ENCODE peak calls at places on chromosomes 7 and 10, in six cellular contexts. N is K562, D is H1, G is HCT116, F is NT2/D1, T is HepG2. Q is an unnamed sample.

GRCh38 chr7:90212149-90212495 is 582 bp downstream of the STEAP2 start:
- DNase-seq in G (no peak), N (no peak), T (no peak), F (peak), D (no peak), Q (no peak)

GRCh38 chr10:69716711-69717560 is 84.8 kb upstream of the COL13A1 start:
- DNase-seq in N (peak), D (peak), F (peak), T (peak), G (peak), Q (no peak)

GRCh38 chr10:102701272-102701671 is 12.9 kb downstream of the ARL3 start:
- DNase-seq in F (no peak), G (no peak), T (no peak), D (no peak), N (no peak), Q (no peak)

GRCh38 chr7:117095055-117095454 is 141.8 kb downstream of the ST7 start:
- DNase-seq in G (no peak), D (no peak), N (no peak), F (no peak), T (no peak), Q (no peak)

GRCh38 chr10:34941471-34942357 is 126.6 kb upstream of the PARD3 start:
- DNase-seq in D (no peak), G (no peak), T (no peak), F (no peak), N (no peak), Q (no peak)

GRCh38 chr10:122132331-122132755 is 138.8 kb upstream of the BTBD16 start:
- DNase-seq in G (no peak), F (no peak), T (no peak), N (no peak), D (peak), Q (no peak)

GRCh38 chr10:100436255-100436654 is 26.6 kb upstream of the WNT8B start:
- DNase-seq in G (no peak), T (no peak), N (no peak), D (no peak), F (no peak), Q (no peak)

GRCh38 chr10:33139191-33139646 is 181.2 kb upstream of the ITGB1 start:
- DNase-seq in G (no peak), D (no peak), T (no peak), N (no peak), F (no peak), Q (no peak)

GRCh38 chr7:135367114-135367513 is 133.5 kb downstream of the STRA8 start:
- DNase-seq in F (no peak), G (no peak), D (no peak), N (no peak), T (peak), Q (no peak)

GRCh38 chr10:130013938-130014733 is 50.1 kb upstream of the EBF3 start:
- DNase-seq in D (no peak), F (no peak), T (no peak), G (no peak), N (no peak), Q (no peak)

GRCh38 chr10:116809528-116810500 is 39.5 kb upstream of the ENO4 start:
- DNase-seq in D (peak), G (peak), F (no peak), N (peak), T (peak), Q (no peak)
- TF ChIP-seq ZNF274 in D (no peak), G (no peak), F (no peak), N (no peak), T (no peak), Q (no peak)

GRCh38 chr10:123840714-123841113 is 50.9 kb downstream of the CPXM2 start:
- DNase-seq in F (no peak), N (no peak), T (no peak), D (no peak), G (no peak), Q (no peak)

GRCh38 chr10:123836418-123837145 is 55.0 kb downstream of the CPXM2 start:
- DNase-seq in F (no peak), D (no peak), G (no peak), T (no peak), N (no peak), Q (no peak)

GRCh38 chr10:123841115-123841514 is 50.5 kb downstream of the CPXM2 start:
- DNase-seq in F (no peak), N (no peak), G (no peak), D (no peak), T (no peak), Q (no peak)

GRCh38 chr10:123837771-123838170 is 53.8 kb downstream of the CPXM2 start:
- DNase-seq in F (no peak), T (no peak), N (no peak), G (no peak), D (no peak), Q (no peak)

GRCh38 chr10:123838596-123839310 is 52.9 kb downstream of the CPXM2 start:
- DNase-seq in G (no peak), D (no peak), F (no peak), T (no peak), N (no peak), Q (no peak)
- H3K9ac ChIP-seq in G (no peak), D (no peak), F (no peak), T (no peak), N (no peak), Q (no peak)

DNA sequence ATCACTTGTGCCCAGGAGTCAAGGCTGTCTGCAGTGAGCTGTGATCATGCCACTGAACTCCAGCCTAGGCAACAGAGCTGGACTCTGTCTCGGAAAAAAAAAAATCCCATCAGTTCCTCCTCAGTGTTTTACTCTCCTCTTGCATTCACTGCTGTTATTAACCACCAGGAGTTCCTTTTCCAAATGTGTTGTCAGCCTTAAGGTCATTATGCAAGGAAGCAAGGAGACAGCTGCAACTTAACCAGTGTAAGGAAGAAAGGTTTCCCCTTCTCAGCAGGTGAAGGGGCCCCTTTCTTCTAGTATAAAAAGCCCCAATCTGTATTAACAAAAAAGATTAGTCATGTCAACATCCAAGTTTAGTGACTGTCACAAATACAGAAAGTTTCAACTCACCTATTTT is 86.6 kb upstream of the LEP start:
- DNase-seq in G (no peak), D (no peak), N (no peak), F (no peak), T (no peak), Q (no peak)
- TF ChIP-seq ZNF274 in G (no peak), D (no peak), N (no peak), F (no peak), T (no peak), Q (no peak)

GRCh38 chr7:80139179-80139578 is 4.5 kb downstream of the GNAI1 start:
- DNase-seq in G (no peak), T (no peak), F (no peak), D (no peak), N (no peak), Q (no peak)
- H3K9ac ChIP-seq in G (peak), T (no peak), F (no peak), D (no peak), N (no peak), Q (no peak)